ENCODE peak calls at places on chromosomes 3 and 15, in five cellular contexts. X is foreskin fibroblast; J is cardiac muscle cell; H is effector CD8-positive, alpha-beta T cell; F is T-helper 2 cell. C is an unnamed sample.

GRCh38 chr3:183654727-183655126 is 19.3 kb downstream of the KLHL24 start:
- DNase-seq in J (no peak), H (no peak), X (no peak), F (no peak), C (no peak)

GRCh38 chr3:194760740-194761139 is 75.1 kb downstream of the FAM43A start:
- DNase-seq in J (no peak), X (no peak), H (no peak), F (no peak), C (no peak)

GRCh38 chr3:151276038-151277027 is 2.0 kb downstream of the P2RY14 start:
- DNase-seq in F (peak), J (no peak), X (no peak), H (no peak), C (no peak)

GRCh38 chr3:97121386-97121785 is 307.0 kb downstream of the EPHA6 start:
- DNase-seq in F (no peak), X (no peak), H (no peak), J (no peak), C (no peak)

GRCh38 chr15:98727115-98728040 is 79.0 kb downstream of the IGF1R start:
- DNase-seq in F (no peak), H (no peak), X (peak), J (peak), C (peak)

GRCh38 chr15:66629817-66630576 is 64.2 kb upstream of the LCTL start:
- DNase-seq in J (no peak), H (no peak), F (no peak), X (no peak), C (no peak)

GRCh38 chr15:30962079-30962478 is 29.3 kb downstream of the MTMR10 start:
- DNase-seq in H (no peak), J (no peak), X (no peak), F (no peak), C (no peak)

GRCh38 chr3:79012946-79013362 is 754.8 kb downstream of the ROBO1 start:
- DNase-seq in X (no peak), J (no peak), F (no peak), H (no peak), C (no peak)

GRCh38 chr15:37096878-37097568 is 3.3 kb downstream of the MEIS2 start:
- DNase-seq in J (no peak), F (no peak), H (no peak), X (no peak), C (no peak)

C was measured in A549.